ENCODE peak calls at places on chromosomes 13 and 19, in ten cellular contexts. V, N, M, H, C, W, Y, J, T and I are unnamed samples.

GRCh38 chr19:31286491-31286890 is 62.7 kb downstream of the TSHZ3 start:
- DNase-seq in V (no peak), N (no peak), M (peak; percentile 35), H (no peak), C (no peak), W (no peak), Y (no peak), J (no peak), T (no peak), I (no peak)

GRCh38 chr13:51643882-51644281 is 59.6 kb downstream of the WDFY2 start:
- DNase-seq in V (no peak), N (peak; percentile 95), M (no peak), H (no peak), C (no peak), W (peak; percentile 90), Y (no peak), J (no peak), T (no peak), I (peak; percentile 89)

GRCh38 chr13:25175431-25175830 is 3.3 kb upstream of the AMER2 start:
- DNase-seq in V (no peak), N (no peak), M (no peak), H (no peak), C (no peak), W (no peak), Y (no peak), J (no peak), T (no peak), I (no peak)

GRCh38 chr19:51462276-51462675 is 4.0 kb upstream of the SIGLEC8 start:
- DNase-seq in V (no peak), N (no peak), M (peak; percentile 53), H (no peak), C (no peak), W (no peak), Y (no peak), J (no peak), T (no peak), I (no peak)

GRCh38 chr13:100542546-100543156 is 45.9 kb downstream of the GGACT start:
- DNase-seq in V (no peak), N (peak; percentile 57), M (no peak), H (peak; percentile 4), C (no peak), W (peak; percentile 76), Y (no peak), J (no peak), T (no peak), I (no peak)

GRCh38 chr19:13982773-13983172 is 23.3 kb downstream of the RFX1 start:
- DNase-seq in V (no peak), N (no peak), M (no peak), H (no peak), C (no peak), W (no peak), Y (no peak), J (no peak), T (no peak), I (no peak)

GRCh38 chr13:24606486-24607170 is 73.6 kb upstream of the ATP12A start:
- DNase-seq in V (no peak), N (no peak), M (no peak), H (no peak), C (no peak), W (no peak), Y (no peak), J (no peak), T (no peak), I (no peak)

GRCh38 chr19:48487944-48488343 is 18.8 kb downstream of the CYTH2 start:
- DNase-seq in V (no peak), N (peak; percentile 72), M (peak; percentile 92), H (peak; percentile 97), C (peak; percentile 83), W (peak; percentile 65), Y (peak; percentile 65), J (peak; percentile 74), T (no peak), I (no peak)

GRCh38 chr19:55250262-55251036 is 8.4 kb downstream of the PPP6R1 start:
- DNase-seq in V (no peak), N (no peak), M (no peak), H (no peak), C (no peak), W (no peak), Y (no peak), J (no peak), T (no peak), I (no peak)

GRCh38 chr19:3276341-3276799 is 51.9 kb downstream of the CELF5 start:
- DNase-seq in V (no peak), N (no peak), M (no peak), H (peak; percentile 58), C (peak; percentile 39), W (no peak), Y (no peak), J (peak; percentile 34), T (no peak), I (no peak)

GRCh38 chr19:4539697-4540581 is at the start of gene LRG1:
- DNase-seq in V (no peak), N (peak; percentile 18), M (no peak), H (peak; percentile 83), C (peak; percentile 96), W (no peak), Y (no peak), J (peak; percentile 40), T (no peak), I (no peak)

GRCh38 chr19:7301525-7301924 is 7.3 kb upstream of the INSR start:
- DNase-seq in V (no peak), N (no peak), M (no peak), H (no peak), C (no peak), W (no peak), Y (no peak), J (no peak), T (no peak), I (no peak)

GRCh38 chr13:50574731-50575130 is 268.8 kb downstream of the DLEU7 start:
- DNase-seq in V (no peak), N (peak; percentile 59), M (no peak), H (no peak), C (no peak), W (no peak), Y (no peak), J (no peak), T (no peak), I (peak; percentile 64)

GRCh38 chr19:41334793-41335192 is 18.9 kb downstream of the TGFB1 start:
- DNase-seq in V (no peak), N (no peak), M (no peak), H (no peak), C (no peak), W (no peak), Y (no peak), J (no peak), T (no peak), I (no peak)
- TF ChIP-seq CTCF in V (no peak), N (no peak), M (no peak), H (no peak), C (no peak), W (no peak), Y (no peak), J (no peak), T (no peak), I (no peak)

DNA sequence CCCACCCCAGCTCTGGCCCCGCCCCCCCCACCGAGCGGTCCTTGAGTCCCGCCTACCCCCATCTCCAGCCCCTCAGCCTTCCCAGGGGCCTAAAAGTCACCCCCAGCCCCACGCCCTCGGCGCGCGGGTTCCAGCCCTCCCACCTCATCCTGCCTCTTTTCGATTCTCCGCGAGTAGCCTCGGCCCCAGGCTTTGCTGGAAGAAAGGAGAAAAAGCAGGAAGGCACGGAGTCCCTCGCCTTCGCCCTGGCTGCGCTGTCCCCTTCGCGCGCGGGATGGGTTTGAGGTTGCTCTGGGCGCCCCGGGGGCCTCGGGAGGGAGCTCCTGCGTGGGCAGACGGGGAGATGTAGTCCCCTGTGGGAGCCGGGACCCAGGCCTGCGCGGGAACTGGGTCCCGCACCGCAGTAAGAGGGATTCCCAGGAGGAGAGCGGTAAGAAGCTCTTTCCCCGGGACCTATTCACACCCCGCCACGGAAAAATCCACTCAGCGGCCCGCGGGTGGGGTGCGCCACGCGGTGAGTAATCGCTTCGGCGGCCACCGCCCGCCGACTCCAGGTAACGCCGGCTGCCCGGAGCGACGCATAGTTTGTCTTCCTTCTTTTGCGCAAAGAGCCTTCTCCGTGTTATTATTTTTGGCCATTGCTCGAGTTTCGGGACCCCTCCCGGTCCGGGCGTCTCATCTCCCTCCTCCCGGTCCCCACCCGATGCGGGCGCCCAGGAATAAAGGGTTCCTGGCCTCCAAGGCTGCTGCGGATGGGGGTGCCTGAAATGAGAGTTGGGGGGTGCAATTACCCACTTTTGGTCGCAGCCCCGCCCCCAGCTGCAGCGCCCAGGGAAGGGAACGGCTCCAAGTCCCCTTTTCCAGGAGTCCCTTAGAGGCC is 863 bp upstream of the CRLF1 start:
- DNase-seq in V (no peak), N (no peak), M (no peak), H (no peak), C (no peak), W (no peak), Y (no peak), J (no peak), T (no peak), I (no peak)
- H3K4me3 ChIP-seq in V (no peak overlapping the region), N (peak overlapping the region; percentile 21), M (peak overlapping the region; percentile 25), H (peak overlapping the region; percentile 53), C (no peak overlapping the region), W (peak overlapping the region; percentile 17), Y (peak overlapping the region; percentile 27), J (no peak overlapping the region), T (no peak overlapping the region), I (no peak overlapping the region)

DNA sequence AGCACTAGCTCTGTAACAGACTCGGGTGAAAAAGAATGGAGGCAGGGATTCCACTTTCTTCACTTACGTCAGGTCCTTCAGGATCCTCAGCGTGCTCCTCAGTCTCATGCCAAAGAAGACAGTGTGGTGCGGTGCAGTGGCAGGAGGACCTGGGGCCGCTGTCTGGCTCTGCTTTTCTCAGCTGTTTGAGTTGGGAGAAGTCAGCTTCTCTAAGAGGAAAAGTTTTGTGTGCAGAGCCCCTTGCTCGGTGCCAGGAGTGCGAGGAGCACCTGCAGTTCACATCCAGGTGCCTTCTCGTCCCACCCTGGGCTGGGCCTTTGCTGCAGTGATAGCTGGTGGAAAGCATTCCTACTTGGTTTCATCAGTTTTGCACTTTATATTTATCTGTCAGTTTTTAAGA is 77.9 kb upstream of the TEX29 start:
- DNase-seq in V (no peak), N (no peak), M (peak; percentile 38), H (no peak), C (no peak), W (no peak), Y (no peak), J (no peak), T (no peak), I (no peak)
- TF ChIP-seq CTCF in V (no peak), N (no peak), M (no peak), H (no peak), C (no peak), W (no peak), Y (no peak), J (no peak), T (no peak), I (no peak)

DNA sequence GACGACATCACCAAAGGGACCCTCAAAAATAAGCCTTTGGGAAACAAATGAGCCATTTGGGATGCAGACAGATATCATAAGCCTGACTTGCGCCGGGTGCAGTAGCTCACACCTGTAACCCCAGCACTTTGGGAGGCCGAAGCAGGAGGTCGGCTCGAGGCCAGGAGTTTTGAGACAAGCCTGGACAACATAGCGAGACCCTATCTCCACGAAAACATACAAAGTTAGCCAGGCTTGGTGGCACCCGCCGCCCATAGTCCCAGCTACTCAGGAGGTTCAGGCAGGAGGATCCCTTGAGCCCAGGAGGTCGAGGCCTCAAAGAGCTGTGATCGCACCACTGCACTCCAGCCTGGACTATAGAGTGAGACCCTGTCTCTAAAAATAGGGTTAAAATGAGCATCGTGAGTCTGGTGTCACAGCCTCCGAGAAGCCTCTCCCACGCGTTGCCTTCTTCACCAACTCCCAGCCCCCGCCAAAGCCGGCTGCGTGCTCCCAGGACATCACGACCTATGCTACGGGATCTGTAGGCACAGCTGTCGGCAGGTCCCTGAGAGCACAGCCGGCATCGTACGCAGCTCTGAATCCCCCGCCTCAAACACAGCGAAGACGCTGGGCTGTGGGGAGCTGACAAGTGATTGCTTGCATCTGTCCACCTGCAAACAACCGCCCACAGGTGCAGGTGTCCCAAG is 1.6 kb downstream of the REXO1 start:
- DNase-seq in V (no peak), N (no peak), M (no peak), H (no peak), C (no peak), W (no peak), Y (no peak), J (no peak), T (no peak), I (no peak)
- H3K4me3 ChIP-seq in V (peak overlapping the region; percentile 99), N (peak overlapping the region; percentile 98), M (peak overlapping the region; percentile 95), H (peak overlapping the region; percentile 73), C (no peak overlapping the region), W (peak overlapping the region; percentile 91), Y (peak overlapping the region; percentile 100), J (no peak overlapping the region), T (no peak overlapping the region), I (peak overlapping the region; percentile 89)